ENCODE peak calls at places on chromosome 20, in eight cellular contexts. I is LHCN-M2, V is cardiac fibroblast, Y is HS-27A, U is Kasumi-1, J is NCI-H1092, X is ascending aorta, Q is G401. S is an unnamed sample.

GRCh38 chr20:4455301-4455701 is 266.4 kb upstream of the PRND start:
- DNase-seq in I (no peak), V (no peak), Y (no peak), U (no peak), J (no peak), X (no peak), Q (no peak), S (no peak)

GRCh38 chr20:10715035-10715434 is 41.2 kb upstream of the JAG1 start:
- DNase-seq in I (peak), V (no peak), Y (no peak), U (no peak), J (no peak), X (no peak), Q (peak), S (peak)

GRCh38 chr20:34037121-34037520 is 43.4 kb downstream of the RALY start:
- DNase-seq in I (peak), V (no peak), Y (no peak), U (no peak), J (no peak), X (no peak), Q (no peak), S (no peak)

GRCh38 chr20:40738976-40739375 is 49.9 kb upstream of the MAFB start:
- DNase-seq in I (no peak), V (no peak), Y (no peak), U (no peak), J (no peak), X (no peak), Q (no peak), S (no peak)

GRCh38 chr20:25573288-25574251 is 11.8 kb downstream of the NINL start:
- DNase-seq in I (no peak), V (no peak), Y (no peak), U (no peak), J (no peak), X (no peak), Q (no peak), S (no peak)

GRCh38 chr20:33894798-33895197 is 83.7 kb downstream of the CHMP4B start:
- DNase-seq in I (no peak), V (peak), Y (no peak), U (no peak), J (no peak), X (no peak), Q (no peak), S (no peak)

GRCh38 chr20:58466309-58466708 is 48.9 kb downstream of the APCDD1L start:
- DNase-seq in I (no peak), V (no peak), Y (no peak), U (no peak), J (no peak), X (no peak), Q (no peak), S (no peak)

GRCh38 chr20:61436674-61437279 is 184.7 kb downstream of the CDH4 start:
- DNase-seq in I (peak), V (peak), Y (no peak), U (no peak), J (no peak), X (no peak), Q (no peak), S (no peak)

GRCh38 chr20:10216146-10216741 is 2.4 kb upstream of the SNAP25 start:
- DNase-seq in I (no peak), V (peak), Y (no peak), U (no peak), J (no peak), X (no peak), Q (peak), S (no peak)